ENCODE peak calls at places on chromosomes 7 and 10, in five cellular contexts. Z is tibial nerve, R is ovary, Q is A549, U is K562. B is an unnamed sample.

GRCh38 chr7:123538897-123539296 is 4.5 kb upstream of the IQUB start:
- DNase-seq in R (no peak), U (no peak), Q (no peak), Z (no peak), B (no peak)

GRCh38 chr7:116572036-116572435 is 47.2 kb downstream of the CAV1 start:
- DNase-seq in U (no peak), R (no peak), Q (peak; percentile 56), Z (no peak), B (no peak)

GRCh38 chr7:130945411-130945811 is 211.4 kb upstream of the KLF14 start:
- DNase-seq in R (no peak), U (no peak), Z (no peak), Q (no peak), B (no peak)

GRCh38 chr7:66173856-66174255 is 31.3 kb upstream of the TPST1 start:
- DNase-seq in U (no peak), Z (no peak), Q (no peak), R (no peak), B (no peak)

GRCh38 chr10:103776878-103777591 is 78.3 kb downstream of the SH3PXD2A start:
- DNase-seq in U (no peak), R (no peak), Q (no peak), Z (no peak), B (no peak)

GRCh38 chr10:130636303-130636702 is 500.1 kb downstream of the GLRX3 start:
- DNase-seq in R (no peak), U (no peak), Q (no peak), Z (no peak), B (no peak)

GRCh38 chr7:128410092-128410665 is 397 bp upstream of the IMPDH1 start:
- DNase-seq in Q (peak; percentile 80), U (peak; percentile 69), Z (peak; percentile 46), R (peak; percentile 86), B (no peak)

GRCh38 chr7:152451356-152451755 is 15.6 kb upstream of the KMT2C start:
- DNase-seq in Q (no peak), R (no peak), U (no peak), Z (no peak), B (no peak)

GRCh38 chr7:75937958-75938786 is 23.2 kb downstream of the POR start:
- DNase-seq in Z (peak; percentile 70), R (peak; percentile 45), U (peak; percentile 70), Q (peak; percentile 93), B (peak; percentile 87)

GRCh38 chr7:148962823-148963582 is 65.3 kb downstream of the PDIA4 start:
- DNase-seq in U (peak; percentile 61), R (peak; percentile 75), Q (peak; percentile 72), Z (peak; percentile 64), B (peak; percentile 68)

GRCh38 chr10:1551636-1552338 is 185.5 kb downstream of the ADARB2 start:
- DNase-seq in R (no peak), Z (no peak), Q (no peak), U (no peak), B (no peak)

GRCh38 chr10:132239126-132240031 is 52.6 kb downstream of the DPYSL4 start:
- DNase-seq in Z (no peak), R (no peak), Q (no peak), U (no peak), B (no peak)

GRCh38 chr10:77501152-77501845 is 136.3 kb downstream of the KCNMA1 start:
- DNase-seq in Z (no peak), R (peak; percentile 42), Q (peak; percentile 68), U (no peak), B (no peak)

GRCh38 chr7:44881066-44881600 is 4.2 kb downstream of the PURB start:
- DNase-seq in R (no peak), Z (no peak), U (no peak), Q (no peak), B (no peak)

GRCh38 chr10:108629843-108630242 is 1293.5 kb downstream of the XPNPEP1 start:
- DNase-seq in Q (no peak), R (no peak), U (no peak), Z (no peak), B (no peak)

GRCh38 chr7:110673148-110673547 is 417.8 kb upstream of the LRRN3 start:
- DNase-seq in Z (no peak), R (no peak), U (no peak), Q (no peak), B (no peak)

GRCh38 chr7:85018498-85018897 is 168.4 kb downstream of the SEMA3D start:
- DNase-seq in Z (no peak), Q (no peak), U (no peak), R (no peak), B (no peak)

GRCh38 chr10:35059486-35059885 is 30.7 kb downstream of the CUL2 start:
- DNase-seq in Z (no peak), Q (no peak), R (no peak), U (no peak), B (no peak)

GRCh38 chr7:83976302-83976701 is 218.3 kb downstream of the SEMA3A start:
- DNase-seq in U (peak; percentile 16), R (no peak), Q (peak; percentile 35), Z (peak; percentile 48), B (no peak)

GRCh38 chr10:15237351-15237750 is 68.9 kb upstream of the NMT2 start:
- DNase-seq in U (peak; percentile 28), Z (peak; percentile 12), Q (peak; percentile 59), R (no peak), B (no peak)

GRCh38 chr7:45072131-45073030 is 16.4 kb downstream of the NACAD start:
- DNase-seq in Q (no peak), Z (no peak), U (no peak), R (no peak), B (no peak)

GRCh38 chr10:76397210-76397881 is 965.9 kb downstream of the LRMDA start:
- DNase-seq in Q (no peak), U (no peak), R (peak; percentile 58), Z (peak; percentile 48), B (no peak)

GRCh38 chr10:7559447-7559846 is 107.3 kb downstream of the ITIH5 start:
- DNase-seq in U (no peak), Z (no peak), R (no peak), Q (no peak), B (no peak)

GRCh38 chr10:62456611-62457101 is 82.5 kb downstream of the ZNF365 start:
- DNase-seq in U (no peak), R (no peak), Z (peak; percentile 8), Q (no peak), B (no peak)

DNA sequence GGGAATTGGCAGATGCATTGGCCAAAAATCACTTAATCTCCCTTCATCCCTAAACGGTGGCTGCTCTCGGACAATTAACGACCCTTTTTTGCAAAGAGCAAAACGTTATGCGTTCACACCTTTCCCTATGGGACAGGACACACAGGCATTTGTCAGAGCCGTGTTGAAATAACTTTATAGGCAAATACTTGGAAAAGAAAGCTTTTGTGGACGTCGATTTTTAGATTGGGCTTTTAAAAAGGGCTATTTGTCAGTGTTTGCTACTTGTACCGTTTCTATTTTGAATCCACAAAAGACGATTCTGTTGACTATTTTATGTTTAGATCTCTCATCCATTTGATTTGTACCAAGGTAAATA is 245.6 kb downstream of the SLC25A13 start:
- DNase-seq in Q (no peak), R (no peak), U (no peak), Z (no peak), B (no peak)
- H3K4me3 ChIP-seq in Q (peak overlapping the region; percentile 43), R (peak overlapping the region; percentile 46), U (peak overlapping the region; percentile 17), Z (peak overlapping the region; percentile 43), B (peak overlapping the region; percentile 13)

DNA sequence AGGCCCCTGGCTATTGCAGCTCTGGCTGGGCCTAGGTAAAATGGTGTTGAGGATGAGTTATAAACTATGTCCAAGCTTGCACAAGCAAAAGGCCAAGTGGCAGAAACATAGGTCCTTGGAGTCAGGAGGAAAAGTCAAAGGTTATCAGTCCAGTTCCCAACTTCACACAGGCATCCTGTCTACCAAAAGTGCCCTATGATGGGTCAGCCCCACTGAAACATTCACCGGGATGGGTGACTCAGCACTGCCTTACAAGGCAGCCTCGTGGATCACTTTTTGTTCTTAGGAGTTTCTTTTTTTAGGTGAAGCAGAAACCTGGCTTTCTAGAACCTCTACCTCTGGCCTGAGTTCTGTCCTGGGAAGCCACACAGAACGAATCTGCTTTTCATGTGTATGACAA is 158.8 kb upstream of the LYZL2 start:
- DNase-seq in Z (no peak), U (no peak), R (no peak), Q (no peak), B (no peak)
- TF ChIP-seq POLR2A in Z (no peak), U (no peak), R (no peak), Q (no peak), B (no peak)

DNA sequence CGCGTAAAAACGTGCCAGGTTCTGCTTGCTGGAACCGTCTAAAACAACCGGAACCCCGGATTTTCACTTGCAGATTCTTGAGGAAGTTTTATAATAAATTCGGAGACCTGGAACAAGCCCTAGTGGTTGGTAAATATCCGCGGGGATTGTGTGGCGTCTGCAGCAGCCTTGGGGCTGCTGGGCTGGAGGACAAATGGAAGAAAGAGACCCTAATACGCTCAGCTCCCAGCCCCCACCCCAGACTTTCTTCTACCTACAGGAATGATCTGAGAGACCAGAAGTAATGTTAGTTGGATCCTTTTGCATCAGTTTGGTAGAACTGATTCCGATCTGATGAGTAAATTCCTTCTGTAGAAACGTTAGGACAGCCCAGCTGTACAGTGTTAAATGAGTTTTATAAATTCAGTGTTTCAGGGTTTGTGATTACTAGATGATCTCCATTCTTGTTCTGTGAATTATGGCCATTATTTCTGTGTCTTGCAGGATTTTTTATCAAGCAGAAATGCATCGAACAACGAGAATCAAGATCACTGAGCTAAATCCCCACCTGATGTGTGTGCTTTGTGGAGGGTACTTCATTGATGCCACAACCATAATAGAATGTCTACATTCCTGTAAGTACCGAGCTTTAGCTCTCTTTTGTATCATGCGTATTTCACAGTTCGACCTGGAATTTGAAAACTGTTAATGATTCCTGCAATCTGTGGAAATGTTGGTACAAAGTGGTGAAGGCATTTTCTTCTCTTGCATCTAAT is 5.2 kb downstream of the BMI1 start:
- DNase-seq in Q (no peak), R (no peak), U (no peak), Z (no peak), B (no peak)
- TF ChIP-seq CTCF in Q (no peak), R (no peak), U (no peak), Z (no peak), B (no peak)

DNA sequence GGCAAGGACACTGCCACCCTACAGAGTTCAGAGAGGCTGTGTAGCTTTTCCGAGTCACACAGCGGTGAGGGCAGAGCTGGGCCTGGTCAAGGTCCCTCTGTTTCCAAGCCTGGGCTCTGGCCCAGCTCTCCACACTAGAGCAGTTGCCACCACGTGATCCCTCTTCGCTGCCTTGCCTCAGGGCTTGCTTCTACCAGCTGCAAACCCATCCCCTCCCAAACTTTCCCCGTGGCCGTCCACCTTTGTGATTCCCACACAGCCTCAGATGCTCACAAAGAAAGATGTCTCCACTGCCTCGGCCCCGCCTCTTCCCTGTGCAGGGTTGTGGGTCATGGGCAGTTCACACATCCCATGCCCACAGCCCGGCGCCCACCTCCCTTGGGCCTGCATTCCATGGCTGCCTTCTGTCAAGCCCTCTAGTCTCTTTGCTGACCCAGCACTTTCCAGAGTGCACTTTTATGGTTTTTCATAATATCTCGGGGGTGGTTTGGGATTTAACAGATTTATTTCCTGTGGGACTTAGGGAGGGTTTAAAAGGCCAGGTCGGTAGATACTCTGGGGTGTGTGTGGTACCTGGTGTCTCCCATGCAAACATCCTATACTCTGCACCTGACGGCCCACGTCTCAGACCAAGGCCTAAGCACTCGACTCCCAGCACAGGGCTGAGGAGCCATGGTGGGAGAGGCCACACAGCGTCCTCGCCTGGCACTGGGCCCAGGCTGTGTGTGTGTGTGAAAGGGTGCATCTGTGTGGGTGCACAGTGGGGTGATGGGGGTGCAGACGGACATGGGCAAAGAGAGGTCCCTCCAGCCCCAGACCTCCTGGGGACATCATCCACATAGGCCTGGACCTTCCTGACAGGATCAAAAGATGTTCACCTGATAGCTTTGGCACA is 59.6 kb downstream of the PKD1L1 start:
- DNase-seq in U (no peak), Q (no peak), Z (no peak), R (no peak), B (peak; percentile 10)
- H3K4me3 ChIP-seq in U (no peak overlapping the region), Q (no peak overlapping the region), Z (no peak overlapping the region), R (no peak overlapping the region), B (no peak overlapping the region)

GRCh38 chr7:148932-149855 is 43.2 kb upstream of the FAM20C start:
- DNase-seq in Q (peak; percentile 99), R (peak; percentile 99), Z (peak; percentile 91), U (peak; percentile 99), B (peak; percentile 98)
- TF ChIP-seq POLR2A in Q (peak; percentile 95), R (peak; percentile 87), Z (peak; percentile 57), U (peak; percentile 87), B (no peak)